ENCODE peak calls at places on chromosomes 5 and 9, in six cellular contexts. O is mammary epithelial cell, S is HCT116, M is RWPE2, R is endodermal cell, D is K562. X is an unnamed sample.

GRCh38 chr5:153122416-153122815 is 368.1 kb upstream of the GRIA1 start:
- DNase-seq in S (no peak), R (no peak), M (no peak), D (no peak), O (no peak), X (no peak)

GRCh38 chr5:68369436-68370125 is 154.0 kb downstream of the PIK3R1 start:
- DNase-seq in O (no peak), M (no peak), S (no peak), D (no peak), R (no peak), X (no peak)

GRCh38 chr9:130308081-130308571 is 42.6 kb downstream of the HMCN2 start:
- DNase-seq in O (no peak), R (no peak), S (no peak), D (no peak), M (no peak), X (no peak)

GRCh38 chr5:102231693-102232619 is 64.1 kb downstream of the SLCO4C1 start:
- DNase-seq in O (no peak), R (no peak), S (no peak), M (no peak), D (no peak), X (no peak)

GRCh38 chr9:88991066-88992030 is at the start of gene S1PR3:
- DNase-seq in S (no peak), R (peak; percentile 92), D (peak; percentile 13), O (peak; percentile 51), M (no peak), X (peak; percentile 79)

GRCh38 chr9:127445851-127446719 is 5.1 kb downstream of the RPL12 start:
- DNase-seq in M (no peak), R (peak; percentile 51), D (peak; percentile 56), S (no peak), O (no peak), X (no peak)

GRCh38 chr9:120477534-120478001 is 102.4 kb downstream of the CDK5RAP2 start:
- DNase-seq in O (peak; percentile 75), R (peak; percentile 92), S (peak; percentile 8), D (peak; percentile 50), M (no peak), X (peak; percentile 36)

GRCh38 chr9:112728401-112728800 is 10.5 kb upstream of the INIP start:
- DNase-seq in O (no peak), R (no peak), M (no peak), S (no peak), D (no peak), X (no peak)

GRCh38 chr9:88571417-88571816 is 36.4 kb downstream of the NXNL2 start:
- DNase-seq in M (no peak), O (no peak), S (no peak), D (no peak), R (no peak), X (no peak)

GRCh38 chr5:154276932-154277331 is 86.4 kb downstream of the GALNT10 start:
- DNase-seq in M (no peak), S (no peak), D (peak; percentile 79), R (no peak), O (peak; percentile 25), X (peak; percentile 48)

GRCh38 chr9:75382126-75382525 is 293.8 kb downstream of the OSTF1 start:
- DNase-seq in O (no peak), S (no peak), D (no peak), R (no peak), M (no peak), X (no peak)

GRCh38 chr9:79028101-79028500 is 543.7 kb upstream of the TLE4 start:
- DNase-seq in O (peak; percentile 47), D (no peak), R (no peak), M (no peak), S (no peak), X (no peak)

GRCh38 chr5:52801329-52801728 is 13.6 kb downstream of the ITGA1 start:
- DNase-seq in S (no peak), O (peak; percentile 42), M (no peak), R (peak; percentile 55), D (peak; percentile 42), X (no peak)

GRCh38 chr9:38682713-38683112 is 37.2 kb downstream of the FAM240B start:
- DNase-seq in O (peak; percentile 89), M (peak; percentile 82), D (peak; percentile 14), S (peak; percentile 67), R (peak; percentile 61), X (no peak)

GRCh38 chr5:91383956-91384300 is 811 bp upstream of the ARRDC3 start:
- DNase-seq in D (peak; percentile 55), S (no peak), M (no peak), R (peak; percentile 74), O (no peak), X (peak; percentile 16)

GRCh38 chr5:167602077-167602476 is 689.4 kb upstream of the WWC1 start:
- DNase-seq in O (no peak), R (no peak), S (no peak), M (no peak), D (no peak), X (no peak)

GRCh38 chr5:170896779-170897178 is 35.0 kb downstream of the RANBP17 start:
- DNase-seq in D (no peak), M (no peak), S (no peak), O (no peak), R (peak; percentile 92), X (peak; percentile 14)

GRCh38 chr5:172153695-172154094 is 34.3 kb downstream of the STK10 start:
- DNase-seq in M (no peak), D (no peak), R (no peak), O (no peak), S (no peak), X (no peak)
- H3K4me1 ChIP-seq in M (no peaks in the 10 kb centered on the region), D (peaks cover 14% of the 10 kb centered on the region), R (no peaks in the 10 kb centered on the region), O (no peaks in the 10 kb centered on the region), S (no peaks in the 10 kb centered on the region), X (peaks cover 15% of the 10 kb centered on the region)

GRCh38 chr5:148972958-148973357 is 89.9 kb downstream of the SH3TC2 start:
- DNase-seq in M (peak; percentile 83), S (peak; percentile 49), O (peak; percentile 54), R (no peak), D (no peak), X (no peak)
- H3K4me1 ChIP-seq in M (peaks cover 56% of the 10 kb centered on the region), S (peaks cover 9% of the 10 kb centered on the region), O (peaks cover 46% of the 10 kb centered on the region), R (peaks cover 3% of the 10 kb centered on the region), D (no peaks in the 10 kb centered on the region), X (peaks cover 35% of the 10 kb centered on the region)

GRCh38 chr5:119080975-119081374 is 10.1 kb downstream of the DMXL1 start:
- DNase-seq in S (no peak), R (no peak), M (no peak), D (no peak), O (no peak), X (no peak)

GRCh38 chr5:119076080-119076479 is 5.2 kb downstream of the DMXL1 start:
- DNase-seq in D (no peak), O (no peak), M (no peak), R (no peak), S (no peak), X (no peak)

GRCh38 chr5:119078870-119079269 is 8.0 kb downstream of the DMXL1 start:
- DNase-seq in D (no peak), O (peak; percentile 59), S (no peak), R (no peak), M (no peak), X (no peak)

GRCh38 chr5:119077444-119077843 is 6.6 kb downstream of the DMXL1 start:
- DNase-seq in O (no peak), R (no peak), S (no peak), D (peak; percentile 51), M (no peak), X (no peak)

GRCh38 chr5:119078071-119078846 is 7.4 kb downstream of the DMXL1 start:
- DNase-seq in O (no peak), S (no peak), D (no peak), M (no peak), R (no peak), X (no peak)
- H3K4me1 ChIP-seq in O (peaks cover 16% of the 10 kb centered on the region), S (no peaks in the 10 kb centered on the region), D (peaks cover 10% of the 10 kb centered on the region), M (no peaks in the 10 kb centered on the region), R (peaks cover 5% of the 10 kb centered on the region), X (peaks cover 7% of the 10 kb centered on the region)

GRCh38 chr5:134515801-134516200 is 9.7 kb upstream of the JADE2 start:
- DNase-seq in S (no peak), O (no peak), M (no peak), D (no peak), R (no peak), X (no peak)

GRCh38 chr5:134511796-134512660 is 13.4 kb upstream of the JADE2 start:
- DNase-seq in S (no peak), R (peak; percentile 94), O (peak; percentile 35), D (peak; percentile 72), M (peak; percentile 83), X (peak; percentile 71)

GRCh38 chr5:134510970-134511795 is 14.3 kb upstream of the JADE2 start:
- DNase-seq in D (peak; percentile 46), S (no peak), R (peak; percentile 93), O (peak; percentile 79), M (peak; percentile 92), X (no peak)

GRCh38 chr5:134509308-134510040 is 16.0 kb upstream of the JADE2 start:
- DNase-seq in S (peak; percentile 87), D (no peak), R (no peak), O (peak; percentile 76), M (peak; percentile 55), X (no peak)

GRCh38 chr5:134512661-134512999 is 12.8 kb upstream of the JADE2 start:
- DNase-seq in R (no peak), O (no peak), S (no peak), M (no peak), D (no peak), X (no peak)
- H3K4me1 ChIP-seq in R (peaks cover 12% of the 10 kb centered on the region), O (peaks cover 44% of the 10 kb centered on the region), S (peaks cover 61% of the 10 kb centered on the region), M (peaks cover 39% of the 10 kb centered on the region), D (peaks cover 28% of the 10 kb centered on the region), X (peaks cover 4% of the 10 kb centered on the region)

GRCh38 chr5:159338143-159338542 is 7.9 kb upstream of the IL12B start:
- DNase-seq in M (no peak), D (no peak), O (peak; percentile 12), R (no peak), S (no peak), X (no peak)

GRCh38 chr5:159341145-159341544 is 10.9 kb upstream of the IL12B start:
- DNase-seq in S (no peak), D (no peak), R (no peak), O (peak; percentile 40), M (no peak), X (no peak)

GRCh38 chr5:159337291-159337974 is 7.1 kb upstream of the IL12B start:
- DNase-seq in O (peak; percentile 91), D (peak; percentile 38), M (no peak), S (no peak), R (no peak), X (no peak)

GRCh38 chr5:159340511-159340910 is 10.2 kb upstream of the IL12B start:
- DNase-seq in O (no peak), S (no peak), D (no peak), M (no peak), R (no peak), X (no peak)

DNA sequence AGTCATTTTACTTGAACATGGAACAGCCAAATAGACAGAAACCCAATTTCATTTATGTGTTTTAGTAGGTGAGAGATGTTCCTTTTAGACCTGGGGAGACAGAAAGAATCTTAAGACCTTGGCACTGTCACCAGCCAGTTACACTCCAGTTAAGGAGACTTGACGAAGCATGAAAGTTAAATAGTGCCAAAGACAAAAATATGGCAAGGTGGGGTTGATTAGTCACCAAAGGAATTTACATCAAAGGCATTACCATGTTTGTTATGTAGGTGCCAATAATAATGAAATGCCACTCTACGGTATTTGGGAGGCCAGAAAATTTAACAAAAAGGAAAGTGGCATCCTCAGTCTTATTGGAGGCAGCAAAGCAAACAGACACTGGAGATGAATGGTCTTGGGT is 9.2 kb upstream of the IL12B start:
- DNase-seq in R (no peak), S (no peak), D (no peak), M (no peak), O (peak; percentile 39), X (no peak)
- H3K4me1 ChIP-seq in R (no peaks in the 10 kb centered on the region), S (peaks cover 26% of the 10 kb centered on the region), D (no peaks in the 10 kb centered on the region), M (peaks cover 41% of the 10 kb centered on the region), O (peaks cover 43% of the 10 kb centered on the region), X (peaks cover 5% of the 10 kb centered on the region)

X was measured in heart right ventricle.